ENCODE peak calls at places on chromosomes 4 and X, in four cellular contexts. One of them, this sample, is unnamed.

GRCh38 chr4:58561170-58561569 is 1451.0 kb upstream of the IGFBP7 start:
- DNase-seq in cardiac septum: no peak
- DNase-seq in RPMI8226: no peak
- DNase-seq in C1 segment of cervical spinal cord: no peak
- DNase-seq in this sample: no peak

GRCh38 chr4:1210971-1211370 is 38.0 kb downstream of the CTBP1 start:
- DNase-seq in C1 segment of cervical spinal cord: no peak
- DNase-seq in RPMI8226: no peak
- DNase-seq in cardiac septum: no peak
- DNase-seq in this sample: no peak

GRCh38 chr4:173138636-173139035 is 30.0 kb upstream of the GALNT7 start:
- DNase-seq in cardiac septum: no peak
- DNase-seq in C1 segment of cervical spinal cord: no peak
- DNase-seq in RPMI8226: no peak
- DNase-seq in this sample: no peak

GRCh38 chr4:170202721-170203120 is 113.0 kb upstream of the AADAT start:
- DNase-seq in RPMI8226: no peak
- DNase-seq in cardiac septum: no peak
- DNase-seq in C1 segment of cervical spinal cord: no peak
- DNase-seq in this sample: peak; percentile 16

GRCh38 chr4:104906274-104906673 is 240.4 kb upstream of the TET2 start:
- DNase-seq in RPMI8226: no peak
- DNase-seq in C1 segment of cervical spinal cord: no peak
- DNase-seq in cardiac septum: no peak
- DNase-seq in this sample: no peak

GRCh38 chr4:23956601-23957364 is 66.9 kb upstream of the PPARGC1A start:
- DNase-seq in cardiac septum: no peak
- DNase-seq in RPMI8226: no peak
- DNase-seq in C1 segment of cervical spinal cord: no peak
- DNase-seq in this sample: no peak

GRCh38 chr4:37864786-37865185 is 26.1 kb upstream of the TBC1D1 start:
- DNase-seq in C1 segment of cervical spinal cord: no peak
- DNase-seq in RPMI8226: no peak
- DNase-seq in cardiac septum: no peak
- DNase-seq in this sample: no peak

GRCh38 chrX:151019837-151020236 is 36.7 kb downstream of the HMGB3 start:
- DNase-seq in cardiac septum: no peak
- DNase-seq in C1 segment of cervical spinal cord: no peak
- DNase-seq in RPMI8226: no peak
- DNase-seq in this sample: no peak

GRCh38 chrX:101460669-101461068 is 24.6 kb upstream of the ARMCX4 start:
- DNase-seq in C1 segment of cervical spinal cord: no peak
- DNase-seq in RPMI8226: no peak
- DNase-seq in cardiac septum: no peak
- DNase-seq in this sample: no peak

GRCh38 chrX:37350034-37350365 is 836 bp downstream of the PRRG1 start:
- DNase-seq in cardiac septum: no peak
- DNase-seq in C1 segment of cervical spinal cord: no peak
- DNase-seq in RPMI8226: no peak
- DNase-seq in this sample: no peak

GRCh38 chr4:121072836-121073362 is 564 bp upstream of the NDNF start:
- DNase-seq in RPMI8226: peak; percentile 56
- DNase-seq in C1 segment of cervical spinal cord: no peak
- DNase-seq in cardiac septum: peak; percentile 74
- DNase-seq in this sample: no peak

GRCh38 chrX:23515028-23515427 is 152.3 kb upstream of the PRDX4 start:
- DNase-seq in C1 segment of cervical spinal cord: no peak
- DNase-seq in cardiac septum: no peak
- DNase-seq in RPMI8226: peak; percentile 72
- DNase-seq in this sample: no peak

GRCh38 chr4:173205656-173206055 is 37.0 kb downstream of the GALNT7 start:
- DNase-seq in C1 segment of cervical spinal cord: no peak
- DNase-seq in cardiac septum: no peak
- DNase-seq in RPMI8226: no peak
- DNase-seq in this sample: no peak

GRCh38 chr4:172573899-172574298 is 594.7 kb upstream of the GALNT7 start:
- DNase-seq in C1 segment of cervical spinal cord: no peak
- DNase-seq in cardiac septum: no peak
- DNase-seq in RPMI8226: no peak
- DNase-seq in this sample: peak; percentile 5

GRCh38 chr4:115145393-115146160 is 32.2 kb upstream of the NDST4 start:
- DNase-seq in cardiac septum: no peak
- DNase-seq in RPMI8226: peak; percentile 51
- DNase-seq in C1 segment of cervical spinal cord: no peak
- DNase-seq in this sample: no peak

GRCh38 chrX:1418901-1419544 is 27.1 kb upstream of the SLC25A6 start:
- DNase-seq in cardiac septum: peak; percentile 70
- DNase-seq in C1 segment of cervical spinal cord: no peak
- DNase-seq in RPMI8226: no peak
- DNase-seq in this sample: no peak

GRCh38 chrX:16496175-16496574 is 153.8 kb upstream of the S100G start:
- DNase-seq in cardiac septum: no peak
- DNase-seq in C1 segment of cervical spinal cord: no peak
- DNase-seq in RPMI8226: no peak
- DNase-seq in this sample: no peak

GRCh38 chrX:19715711-19716638 is 171.4 kb downstream of the SH3KBP1 start:
- DNase-seq in C1 segment of cervical spinal cord: no peak
- DNase-seq in RPMI8226: no peak
- DNase-seq in cardiac septum: no peak
- DNase-seq in this sample: no peak

GRCh38 chr4:73620115-73620792 is at the start of gene RASSF6:
- DNase-seq in RPMI8226: peak; percentile 74
- DNase-seq in C1 segment of cervical spinal cord: no peak
- DNase-seq in cardiac septum: no peak
- DNase-seq in this sample: peak; percentile 86